ENCODE peak calls at places on chromosome 11, in six cellular contexts. One of them, this sample, is unnamed. For H3K4me1, the result is how much of the 10 kb centered on the place peaks cover.

GRCh38 chr11:132312616-132313210 is 942.3 kb downstream of the NTM start:
- DNase-seq in kidney: no peak
- DNase-seq in PC-3: no peak
- DNase-seq in adrenal gland: no peak
- DNase-seq in fibroblast of lung: peak
- DNase-seq in K562: peak
- DNase-seq in this sample: no peak

GRCh38 chr11:83009999-83010398 is 61.7 kb downstream of the RAB30 start:
- DNase-seq in kidney: no peak
- DNase-seq in PC-3: no peak
- DNase-seq in adrenal gland: no peak
- DNase-seq in fibroblast of lung: no peak
- DNase-seq in K562: no peak
- DNase-seq in this sample: no peak

GRCh38 chr11:99766816-99767215 is 746.1 kb downstream of the CNTN5 start:
- DNase-seq in kidney: no peak
- DNase-seq in PC-3: no peak
- DNase-seq in adrenal gland: no peak
- DNase-seq in fibroblast of lung: no peak
- DNase-seq in K562: no peak
- DNase-seq in this sample: no peak

GRCh38 chr11:29135504-29135903 is 881.3 kb downstream of the KCNA4 start:
- DNase-seq in kidney: no peak
- DNase-seq in PC-3: no peak
- DNase-seq in adrenal gland: no peak
- DNase-seq in fibroblast of lung: peak
- DNase-seq in K562: no peak
- DNase-seq in this sample: no peak

GRCh38 chr11:128297805-128298204 is 289.6 kb downstream of the ETS1 start:
- DNase-seq in kidney: no peak
- DNase-seq in PC-3: no peak
- DNase-seq in adrenal gland: no peak
- DNase-seq in fibroblast of lung: peak
- DNase-seq in K562: no peak
- DNase-seq in this sample: no peak

GRCh38 chr11:10975287-10975721 is 117.5 kb upstream of the ZBED5 start:
- DNase-seq in kidney: no peak
- DNase-seq in PC-3: no peak
- DNase-seq in adrenal gland: no peak
- DNase-seq in fibroblast of lung: peak
- DNase-seq in K562: no peak
- DNase-seq in this sample: no peak

GRCh38 chr11:78083036-78083435 is 3.4 kb upstream of the NDUFC2 start:
- DNase-seq in kidney: no peak
- DNase-seq in PC-3: no peak
- DNase-seq in adrenal gland: no peak
- DNase-seq in fibroblast of lung: peak
- DNase-seq in K562: no peak
- DNase-seq in this sample: no peak

GRCh38 chr11:33542921-33543320 is 157.7 kb downstream of the C11orf91 start:
- DNase-seq in kidney: no peak
- DNase-seq in PC-3: peak
- DNase-seq in adrenal gland: peak
- DNase-seq in fibroblast of lung: peak
- DNase-seq in K562: peak
- DNase-seq in this sample: no peak

GRCh38 chr11:19595840-19596751 is 116.5 kb upstream of the NAV2 start:
- DNase-seq in kidney: peak
- DNase-seq in PC-3: peak
- DNase-seq in adrenal gland: no peak
- DNase-seq in fibroblast of lung: peak
- DNase-seq in K562: no peak
- DNase-seq in this sample: peak

GRCh38 chr11:9831122-9831521 is 167.2 kb downstream of the SWAP70 start:
- DNase-seq in kidney: no peak
- DNase-seq in PC-3: no peak
- DNase-seq in adrenal gland: no peak
- DNase-seq in fibroblast of lung: no peak
- DNase-seq in K562: no peak
- DNase-seq in this sample: no peak

GRCh38 chr11:65634905-65635731 is 2.8 kb upstream of the SIPA1 start:
- DNase-seq in kidney: no peak
- DNase-seq in PC-3: no peak
- DNase-seq in adrenal gland: no peak
- DNase-seq in fibroblast of lung: no peak
- DNase-seq in K562: no peak
- DNase-seq in this sample: no peak

GRCh38 chr11:17259519-17259918 is 17.0 kb upstream of the NUCB2 start:
- DNase-seq in kidney: no peak
- DNase-seq in PC-3: peak
- DNase-seq in adrenal gland: no peak
- DNase-seq in fibroblast of lung: peak
- DNase-seq in K562: no peak
- DNase-seq in this sample: no peak

GRCh38 chr11:31655483-31655882 is 145.9 kb downstream of the ELP4 start:
- DNase-seq in kidney: no peak
- DNase-seq in PC-3: peak
- DNase-seq in adrenal gland: no peak
- DNase-seq in fibroblast of lung: peak
- DNase-seq in K562: no peak
- DNase-seq in this sample: no peak

GRCh38 chr11:14454861-14455632 is 44.6 kb downstream of the COPB1 start:
- DNase-seq in kidney: no peak
- DNase-seq in PC-3: peak
- DNase-seq in adrenal gland: peak
- DNase-seq in fibroblast of lung: no peak
- DNase-seq in K562: peak
- DNase-seq in this sample: no peak

GRCh38 chr11:28621648-28622215 is 513.5 kb downstream of the METTL15 start:
- DNase-seq in kidney: no peak
- DNase-seq in PC-3: no peak
- DNase-seq in adrenal gland: peak
- DNase-seq in fibroblast of lung: peak
- DNase-seq in K562: no peak
- DNase-seq in this sample: no peak

GRCh38 chr11:57476223-57476882 is 16.0 kb downstream of the RTN4RL2 start:
- DNase-seq in kidney: peak
- DNase-seq in PC-3: peak
- DNase-seq in adrenal gland: peak
- DNase-seq in fibroblast of lung: no peak
- DNase-seq in K562: no peak
- DNase-seq in this sample: no peak

GRCh38 chr11:112082729-112083128 is 3.8 kb downstream of the TIMM8B start:
- DNase-seq in kidney: no peak
- DNase-seq in PC-3: peak
- DNase-seq in adrenal gland: no peak
- DNase-seq in fibroblast of lung: peak
- DNase-seq in K562: no peak
- DNase-seq in this sample: no peak

GRCh38 chr11:67062526-67063373 is 6.1 kb downstream of the RHOD start:
- DNase-seq in kidney: peak
- DNase-seq in PC-3: peak
- DNase-seq in adrenal gland: no peak
- DNase-seq in fibroblast of lung: no peak
- DNase-seq in K562: no peak
- DNase-seq in this sample: no peak

GRCh38 chr11:103881518-103882070 is 154.8 kb upstream of the DDI1 start:
- DNase-seq in kidney: no peak
- DNase-seq in PC-3: no peak
- DNase-seq in adrenal gland: no peak
- DNase-seq in fibroblast of lung: peak
- DNase-seq in K562: no peak
- DNase-seq in this sample: no peak

GRCh38 chr11:114970908-114971645 is 292.8 kb downstream of the NXPE2 start:
- DNase-seq in kidney: no peak
- DNase-seq in PC-3: no peak
- DNase-seq in adrenal gland: no peak
- DNase-seq in fibroblast of lung: no peak
- DNase-seq in K562: no peak
- DNase-seq in this sample: no peak

GRCh38 chr11:5719703-5720495 is 16.3 kb upstream of the OR56B1 start:
- DNase-seq in kidney: no peak
- DNase-seq in PC-3: no peak
- DNase-seq in adrenal gland: no peak
- DNase-seq in fibroblast of lung: peak
- DNase-seq in K562: no peak
- DNase-seq in this sample: no peak

GRCh38 chr11:118622376-118623290 is 15.2 kb downstream of the PHLDB1 start:
- DNase-seq in kidney: peak
- DNase-seq in PC-3: peak
- DNase-seq in adrenal gland: peak
- DNase-seq in fibroblast of lung: peak
- DNase-seq in K562: no peak
- DNase-seq in this sample: peak

GRCh38 chr11:44693654-44694119 is 33.1 kb upstream of the TSPAN18 start:
- DNase-seq in kidney: no peak
- DNase-seq in PC-3: no peak
- DNase-seq in adrenal gland: no peak
- DNase-seq in fibroblast of lung: no peak
- DNase-seq in K562: no peak
- DNase-seq in this sample: no peak

GRCh38 chr11:8728566-8728965 is 46.0 kb downstream of the RPL27A start:
- DNase-seq in kidney: no peak
- DNase-seq in PC-3: peak
- DNase-seq in adrenal gland: no peak
- DNase-seq in fibroblast of lung: peak
- DNase-seq in K562: no peak
- DNase-seq in this sample: no peak

GRCh38 chr11:73999581-74000306 is 9.1 kb downstream of the UCP3 start:
- DNase-seq in kidney: no peak
- DNase-seq in PC-3: no peak
- DNase-seq in adrenal gland: no peak
- DNase-seq in fibroblast of lung: no peak
- DNase-seq in K562: no peak
- DNase-seq in this sample: no peak

GRCh38 chr11:111538407-111539114 is 2.0 kb upstream of the LAYN start:
- DNase-seq in kidney: no peak
- DNase-seq in PC-3: peak
- DNase-seq in adrenal gland: no peak
- DNase-seq in fibroblast of lung: no peak
- DNase-seq in K562: no peak
- DNase-seq in this sample: no peak

GRCh38 chr11:105538531-105538930 is 71.3 kb upstream of the GRIA4 start:
- DNase-seq in kidney: no peak
- DNase-seq in PC-3: no peak
- DNase-seq in adrenal gland: no peak
- DNase-seq in fibroblast of lung: no peak
- DNase-seq in K562: no peak
- DNase-seq in this sample: no peak

GRCh38 chr11:69320326-69320725 is 26.4 kb downstream of the MYEOV start:
- DNase-seq in kidney: peak
- DNase-seq in PC-3: peak
- DNase-seq in adrenal gland: no peak
- DNase-seq in fibroblast of lung: no peak
- DNase-seq in K562: no peak
- DNase-seq in this sample: no peak
- H3K4me1 ChIP-seq in kidney: under half
- H3K4me1 ChIP-seq in PC-3: under half
- H3K4me1 ChIP-seq in adrenal gland: under half
- H3K4me1 ChIP-seq in fibroblast of lung: under half
- H3K4me1 ChIP-seq in K562: under half
- H3K4me1 ChIP-seq in this sample: under half

GRCh38 chr11:86743223-86744118 is 56.9 kb upstream of the PRSS23 start:
- DNase-seq in kidney: peak
- DNase-seq in PC-3: peak
- DNase-seq in adrenal gland: peak
- DNase-seq in fibroblast of lung: peak
- DNase-seq in K562: peak
- DNase-seq in this sample: peak
- TF ChIP-seq CTCF in kidney: no peak
- TF ChIP-seq CTCF in PC-3: no peak
- TF ChIP-seq CTCF in adrenal gland: peak
- TF ChIP-seq CTCF in fibroblast of lung: no peak
- TF ChIP-seq CTCF in K562: no peak
- TF ChIP-seq CTCF in this sample: no peak

GRCh38 chr11:76424891-76425290 is 19.9 kb upstream of the EMSY start:
- DNase-seq in kidney: no peak
- DNase-seq in PC-3: no peak
- DNase-seq in adrenal gland: no peak
- DNase-seq in fibroblast of lung: no peak
- DNase-seq in K562: no peak
- DNase-seq in this sample: no peak

GRCh38 chr11:76424379-76424778 is 20.4 kb upstream of the EMSY start:
- DNase-seq in kidney: no peak
- DNase-seq in PC-3: no peak
- DNase-seq in adrenal gland: no peak
- DNase-seq in fibroblast of lung: no peak
- DNase-seq in K562: no peak
- DNase-seq in this sample: no peak

GRCh38 chr11:76415073-76415472 is 29.7 kb upstream of the EMSY start:
- DNase-seq in kidney: no peak
- DNase-seq in PC-3: no peak
- DNase-seq in adrenal gland: no peak
- DNase-seq in fibroblast of lung: no peak
- DNase-seq in K562: no peak
- DNase-seq in this sample: no peak

DNA sequence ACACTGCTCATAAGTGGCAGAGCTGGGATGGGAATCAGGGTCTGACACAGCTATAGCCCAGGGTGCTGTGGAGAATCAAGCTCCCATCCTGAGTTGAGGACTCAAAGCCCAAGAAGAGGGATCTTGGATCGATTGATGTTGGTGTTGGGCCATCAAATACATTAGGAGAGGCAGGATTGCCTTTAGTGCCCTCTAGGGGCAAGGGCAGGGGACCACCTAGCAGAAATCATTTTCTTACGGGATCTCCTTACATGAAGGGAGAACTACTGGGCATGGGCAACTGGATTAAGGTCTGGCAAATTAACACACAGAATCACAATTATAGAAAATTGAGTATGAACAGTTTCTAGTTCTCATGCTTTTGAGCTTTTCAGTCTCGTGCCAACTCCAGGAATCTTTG is 24.9 kb upstream of the EMSY start:
- DNase-seq in kidney: no peak
- DNase-seq in PC-3: peak
- DNase-seq in adrenal gland: no peak
- DNase-seq in fibroblast of lung: no peak
- DNase-seq in K562: peak
- DNase-seq in this sample: no peak
- H3K4me1 ChIP-seq in kidney: under half
- H3K4me1 ChIP-seq in PC-3: under half
- H3K4me1 ChIP-seq in adrenal gland: under half
- H3K4me1 ChIP-seq in fibroblast of lung: under half
- H3K4me1 ChIP-seq in K562: under half
- H3K4me1 ChIP-seq in this sample: under half

GRCh38 chr11:43619863-43620505 is 60.6 kb upstream of the HSD17B12 start:
- DNase-seq in kidney: no peak
- DNase-seq in PC-3: no peak
- DNase-seq in adrenal gland: no peak
- DNase-seq in fibroblast of lung: no peak
- DNase-seq in K562: no peak
- DNase-seq in this sample: no peak

DNA sequence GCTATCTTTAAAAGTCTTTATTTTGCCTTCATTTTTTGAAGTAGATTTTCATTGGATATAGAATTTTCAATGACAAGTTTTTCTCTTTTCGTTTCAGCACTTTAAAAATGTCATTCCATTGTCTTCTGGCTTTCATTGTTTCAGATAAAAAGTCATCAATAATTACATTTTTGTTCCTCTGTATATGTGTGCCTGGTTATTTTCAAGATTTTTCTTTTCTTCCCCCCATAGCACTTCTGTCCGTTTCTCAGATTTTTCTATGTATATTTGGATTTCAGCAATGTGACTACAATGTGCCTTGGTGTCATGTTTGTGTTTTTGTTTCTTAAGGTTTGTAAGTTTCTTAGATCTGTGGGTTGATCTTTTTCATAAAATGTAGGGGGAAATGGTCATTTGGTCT is 66.3 kb upstream of the HSD17B12 start:
- DNase-seq in kidney: no peak
- DNase-seq in PC-3: no peak
- DNase-seq in adrenal gland: no peak
- DNase-seq in fibroblast of lung: no peak
- DNase-seq in K562: no peak
- DNase-seq in this sample: no peak
- TF ChIP-seq CTCF in kidney: no peak
- TF ChIP-seq CTCF in PC-3: no peak
- TF ChIP-seq CTCF in adrenal gland: no peak
- TF ChIP-seq CTCF in fibroblast of lung: no peak
- TF ChIP-seq CTCF in K562: no peak
- TF ChIP-seq CTCF in this sample: no peak

This sample was measured in tibial artery.